ENCODE peak calls at places on chromosome 1, in six cellular contexts. P, M, D, U, H and J are unnamed samples.
A peak's percentile ranks its signal among the peaks of the same experiment; 100 is the strongest.

GRCh38 chr1:76053021-76053420 is 21.5 kb upstream of the ST6GALNAC3 start:
- DNase-seq in P (no peak), M (no peak), D (no peak), U (no peak), H (no peak), J (no peak)

GRCh38 chr1:17305576-17306095 is 2.4 kb upstream of the PADI4 start:
- DNase-seq in P (no peak), M (no peak), D (no peak), U (no peak), H (no peak), J (no peak)

GRCh38 chr1:19923137-19923952 is at the start of gene PLA2G2E:
- DNase-seq in P (no peak), M (no peak), D (no peak), U (no peak), H (no peak), J (no peak)

GRCh38 chr1:236073307-236073897 is 8.5 kb upstream of the NID1 start:
- DNase-seq in P (no peak), M (no peak), D (no peak), U (no peak), H (no peak), J (no peak)

GRCh38 chr1:30877205-30877912 is 31.2 kb downstream of the SDC3 start:
- DNase-seq in P (peak; percentile 92), M (no peak), D (peak; percentile 64), U (peak; percentile 32), H (peak; percentile 80), J (no peak)

GRCh38 chr1:115491303-115492018 is 150.3 kb upstream of the VANGL1 start:
- DNase-seq in P (no peak), M (no peak), D (no peak), U (no peak), H (no peak), J (no peak)

GRCh38 chr1:91883470-91883869 is 2.5 kb downstream of the TGFBR3 start:
- DNase-seq in P (peak; percentile 63), M (peak; percentile 9), D (peak; percentile 53), U (no peak), H (no peak), J (no peak)

GRCh38 chr1:109772658-109773202 is 9.0 kb upstream of the EPS8L3 start:
- DNase-seq in P (no peak), M (no peak), D (no peak), U (no peak), H (no peak), J (no peak)

GRCh38 chr1:9881838-9882249 is 28.2 kb downstream of the CTNNBIP1 start:
- DNase-seq in P (peak; percentile 75), M (no peak), D (peak; percentile 85), U (no peak), H (no peak), J (no peak)